ENCODE peak calls at places on chromosomes 4 and X, in four cellular contexts. H, B, W and Q are unnamed samples.

GRCh38 chrX:103171353-103171752 is 43.6 kb upstream of the BEX4 start:
- DNase-seq in W (no peak), B (no peak), H (no peak), Q (no peak)

GRCh38 chrX:123188081-123188480 is 4.0 kb downstream of the GRIA3 start:
- DNase-seq in W (peak; percentile 67), B (no peak), H (no peak), Q (no peak)

GRCh38 chr4:7466904-7467303 is 32.2 kb upstream of the PSAPL1 start:
- DNase-seq in H (no peak), B (no peak), W (no peak), Q (no peak)

GRCh38 chr4:101724093-101724492 is 66.4 kb upstream of the BANK1 start:
- DNase-seq in W (no peak), B (no peak), H (no peak), Q (no peak)

GRCh38 chrX:72716766-72717165 is 2.7 kb upstream of the PHKA1 start:
- DNase-seq in H (no peak), B (no peak), W (no peak), Q (no peak)

GRCh38 chrX:68710870-68711576 is 63.6 kb downstream of the STARD8 start:
- DNase-seq in W (peak; percentile 34), H (peak; percentile 68), B (peak; percentile 49), Q (no peak)

GRCh38 chr4:42646013-42646784 is 10.7 kb downstream of the ATP8A1 start:
- DNase-seq in H (no peak), W (no peak), B (no peak), Q (no peak)

GRCh38 chr4:164320847-164321246 is 433.1 kb upstream of the SMIM31 start:
- DNase-seq in H (no peak), B (no peak), W (no peak), Q (no peak)

GRCh38 chr4:85474356-85474755 is 594 bp upstream of the ARHGAP24 start:
- DNase-seq in H (no peak), B (no peak), W (peak; percentile 47), Q (no peak)

GRCh38 chr4:54217642-54218486 is 11.2 kb upstream of the PDGFRA start:
- DNase-seq in H (peak; percentile 60), W (peak; percentile 96), B (peak; percentile 86), Q (peak; percentile 58)

GRCh38 chrX:41923925-41924693 is 755 bp upstream of the CASK start:
- DNase-seq in B (no peak), W (peak; percentile 35), H (peak; percentile 33), Q (peak; percentile 2)

GRCh38 chrX:40140706-40141499 is 43.1 kb upstream of the BCOR start:
- DNase-seq in W (peak; percentile 56), B (peak; percentile 57), H (no peak), Q (no peak)

GRCh38 chr4:10706236-10706635 is 21.7 kb upstream of the CLNK start:
- DNase-seq in B (no peak), W (peak; percentile 48), H (no peak), Q (no peak)

GRCh38 chr4:23888421-23889319 is 1.2 kb downstream of the PPARGC1A start:
- DNase-seq in W (peak; percentile 55), B (no peak), H (no peak), Q (no peak)

GRCh38 chrX:123833387-123833786 is 26.5 kb upstream of the XIAP start:
- DNase-seq in B (peak; percentile 37), W (peak; percentile 67), H (peak; percentile 61), Q (peak; percentile 26)

GRCh38 chr4:145097331-145097820 is 620 bp downstream of the ANAPC10 start:
- DNase-seq in B (no peak), W (no peak), H (no peak), Q (no peak)

GRCh38 chr4:92236907-92237306 is 66.9 kb upstream of the GRID2 start:
- DNase-seq in B (no peak), H (no peak), W (peak; percentile 63), Q (no peak)

GRCh38 chr4:8905236-8905772 is 33.7 kb upstream of the HMX1 start:
- DNase-seq in B (no peak), H (peak; percentile 4), W (no peak), Q (peak; percentile 39)

GRCh38 chrX:440636-441035 is 53.9 kb upstream of the PPP2R3B start:
- DNase-seq in B (no peak), W (no peak), H (no peak), Q (no peak)

GRCh38 chrX:644304-645023 is 13.9 kb downstream of the SHOX start:
- DNase-seq in W (no peak), B (no peak), H (no peak), Q (no peak)

GRCh38 chr4:21744046-21744445 is 204.5 kb downstream of the KCNIP4 start:
- DNase-seq in W (no peak), B (no peak), H (no peak), Q (no peak)

GRCh38 chrX:82666355-82666754 is 841.7 kb upstream of the POU3F4 start:
- DNase-seq in B (no peak), W (no peak), H (no peak), Q (no peak)

GRCh38 chr4:154073107-154073817 is 284.4 kb upstream of the SFRP2 start:
- DNase-seq in H (no peak), W (peak; percentile 65), B (no peak), Q (no peak)

DNA sequence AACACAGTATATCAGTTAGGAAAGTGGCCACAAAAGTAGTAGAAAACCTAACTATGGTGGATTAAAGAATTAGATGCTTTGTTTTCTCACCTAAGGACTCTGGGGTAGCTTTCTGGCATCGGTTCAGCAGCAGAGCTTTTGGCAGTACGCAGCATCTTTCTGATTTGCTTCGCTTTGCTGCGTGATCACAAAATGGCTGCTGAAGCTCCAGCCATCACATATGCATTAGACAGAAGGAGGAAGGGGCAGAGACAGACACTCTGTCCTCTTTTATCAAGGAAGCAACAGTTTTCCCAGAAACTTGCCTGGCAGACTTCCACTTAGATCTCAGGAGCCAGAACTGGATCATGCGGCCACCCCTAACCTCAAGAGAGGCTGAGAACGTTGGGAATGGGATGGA is 15.1 kb downstream of the TREX2 start:
- DNase-seq in W (no peak), B (no peak), H (no peak), Q (no peak)
- H3K9me3 ChIP-seq in W (peaks cover 41% of the 10 kb centered on the region), B (no peaks in the 10 kb centered on the region), H (peaks cover 13% of the 10 kb centered on the region), Q (no peaks in the 10 kb centered on the region)

GRCh38 chr4:15910150-15910945 is 28.2 kb downstream of the FGFBP1 start:
- DNase-seq in H (no peak), B (no peak), W (no peak), Q (no peak)

GRCh38 chr4:15902741-15903140 is 35.8 kb downstream of the FGFBP1 start:
- DNase-seq in H (no peak), W (no peak), B (no peak), Q (no peak)

GRCh38 chr4:15901996-15902395 is 36.5 kb downstream of the FGFBP1 start:
- DNase-seq in B (no peak), H (no peak), W (no peak), Q (no peak)

GRCh38 chr4:15907430-15907829 is 31.1 kb downstream of the FGFBP1 start:
- DNase-seq in H (no peak), W (peak; percentile 35), B (no peak), Q (no peak)

GRCh38 chr4:15906024-15906443 is 32.5 kb downstream of the FGFBP1 start:
- DNase-seq in B (no peak), H (no peak), W (no peak), Q (no peak)
- H3K4me3 ChIP-seq in B (no peak overlapping the region), H (no peak overlapping the region), W (no peak overlapping the region), Q (no peak overlapping the region)

DNA sequence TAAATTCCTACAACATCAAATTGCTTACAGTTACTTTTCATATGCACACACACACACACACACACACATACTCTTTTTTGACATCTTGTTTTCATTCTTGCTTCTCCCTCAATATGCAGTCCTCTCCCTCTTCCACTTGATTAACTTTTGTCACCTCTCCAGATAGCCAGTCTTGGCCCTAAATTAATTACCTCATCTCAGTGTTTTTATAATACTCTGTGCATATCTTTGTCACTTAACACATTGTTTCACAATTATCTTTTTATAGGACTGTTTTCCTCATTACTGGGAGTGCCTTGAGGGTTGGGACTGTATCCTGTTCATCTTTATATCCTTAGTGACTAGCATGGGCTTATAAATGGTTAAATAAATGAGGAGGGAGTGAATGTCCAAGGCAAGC is 33.1 kb downstream of the SYNPO2 start:
- DNase-seq in H (no peak), B (no peak), W (no peak), Q (no peak)
- H3K27me3 ChIP-seq in H (no peaks in the 10 kb centered on the region), B (no peaks in the 10 kb centered on the region), W (no peaks in the 10 kb centered on the region), Q (peaks cover 3% of the 10 kb centered on the region)

GRCh38 chr4:1252928-1253492 is 4.1 kb upstream of the CTBP1 start:
- DNase-seq in B (no peak), H (no peak), W (no peak), Q (no peak)

GRCh38 chr4:1258457-1258856 is 9.5 kb upstream of the CTBP1 start:
- DNase-seq in H (no peak), B (no peak), W (no peak), Q (no peak)

GRCh38 chr4:1253831-1254230 is 4.9 kb upstream of the CTBP1 start:
- DNase-seq in W (no peak), H (no peak), B (no peak), Q (no peak)

GRCh38 chr4:1255699-1256098 is 6.8 kb upstream of the CTBP1 start:
- DNase-seq in W (no peak), B (no peak), H (no peak), Q (no peak)

DNA sequence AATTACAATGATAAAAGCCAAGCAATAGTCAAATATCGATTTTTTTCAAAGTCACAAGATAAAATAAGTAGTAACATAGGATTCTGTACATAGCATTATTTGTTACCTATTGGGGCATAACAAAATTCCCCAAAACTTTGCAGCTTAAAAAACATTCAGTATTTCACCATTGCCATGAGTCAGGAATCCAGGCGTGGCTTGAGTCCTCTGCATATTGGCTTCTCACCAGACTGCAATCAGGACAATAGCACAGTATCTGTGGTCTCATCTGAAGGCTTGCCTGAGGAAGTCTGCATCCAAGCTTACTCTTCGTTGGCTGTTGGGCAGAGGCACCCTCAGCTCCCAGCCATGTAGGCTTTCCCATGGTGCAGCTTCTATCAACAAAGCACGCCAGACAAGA is 6.2 kb upstream of the CTBP1 start:
- DNase-seq in B (no peak), W (no peak), H (no peak), Q (no peak)
- H3K9me3 ChIP-seq in B (no peaks in the 10 kb centered on the region), W (peaks cover 36% of the 10 kb centered on the region), H (peaks cover 18% of the 10 kb centered on the region), Q (no peaks in the 10 kb centered on the region)

DNA sequence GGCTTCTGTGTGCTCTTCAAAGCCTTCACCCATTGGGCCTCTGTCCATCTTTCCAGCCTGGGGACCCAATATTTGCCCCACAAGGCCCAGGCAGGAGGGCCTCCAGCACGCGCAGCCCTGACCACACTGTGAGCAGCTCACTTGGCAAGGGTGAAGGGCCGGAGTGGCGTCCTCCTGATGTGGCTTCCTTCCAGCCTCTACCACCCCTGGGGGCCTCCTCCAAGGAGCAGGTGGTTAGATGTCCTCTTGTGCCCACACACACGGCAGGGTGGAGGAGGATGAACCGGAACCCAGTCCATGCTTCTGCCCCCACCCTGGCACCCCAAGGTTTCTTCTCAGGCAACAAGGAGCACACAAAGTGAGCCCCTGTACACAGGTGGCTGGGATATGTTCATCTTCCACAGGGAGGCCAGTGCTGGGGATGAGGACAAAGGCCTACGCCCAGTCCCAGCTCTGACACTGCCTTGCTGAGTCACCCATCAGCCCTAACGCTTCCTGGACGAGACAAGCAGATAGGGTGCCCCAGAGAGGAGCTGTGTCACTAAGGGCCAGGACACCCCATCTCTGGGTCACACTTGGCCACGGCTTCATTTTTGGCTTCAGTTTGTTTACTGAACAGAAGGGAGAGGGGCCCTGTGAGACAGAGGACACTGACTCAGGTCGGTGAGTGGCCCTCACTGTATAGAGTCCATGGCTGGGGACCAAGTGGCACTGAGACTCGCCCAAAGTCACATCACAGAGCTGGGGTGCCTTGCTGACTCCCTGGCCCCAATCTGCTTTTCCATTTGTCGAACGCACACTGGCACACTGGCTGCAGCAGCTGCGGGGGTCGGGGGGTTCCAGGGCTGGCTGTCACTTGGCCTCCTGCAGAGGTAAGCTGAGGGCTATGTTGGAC is 1.9 kb downstream of the UBL4A start:
- DNase-seq in H (no peak), W (no peak), B (no peak), Q (no peak)
- H3K4me3 ChIP-seq in H (no peak overlapping the region), W (no peak overlapping the region), B (no peak overlapping the region), Q (no peak overlapping the region)